ENCODE peak calls at places on chromosome 21, in six cellular contexts. A is A549, F is foreskin fibroblast, O is RWPE1, C is PC-3, K is sigmoid colon. P is an unnamed sample.

GRCh38 chr21:44548922-44549321 is 2.4 kb downstream of the KRTAP10-2 start:
- DNase-seq in K (no peak), F (no peak), C (no peak), A (no peak), O (no peak), P (no peak)

GRCh38 chr21:45923146-45923545 is 58.4 kb upstream of the COL6A1 start:
- DNase-seq in F (peak), C (peak), K (peak), O (peak), A (peak), P (peak)

GRCh38 chr21:40117236-40117635 is 250.0 kb downstream of the PCP4 start:
- DNase-seq in C (no peak), F (no peak), O (no peak), K (no peak), A (no peak), P (no peak)

GRCh38 chr21:44353200-44353970 is at the start of gene TRPM2:
- DNase-seq in K (no peak), O (no peak), C (no peak), F (peak), A (no peak), P (no peak)

GRCh38 chr21:27802816-27803475 is 836.1 kb upstream of the ADAMTS5 start:
- DNase-seq in K (no peak), O (no peak), C (peak), F (peak), A (peak), P (peak)

GRCh38 chr21:45972716-45973474 is 8.7 kb upstream of the COL6A1 start:
- DNase-seq in K (peak), A (no peak), F (peak), C (no peak), O (no peak), P (no peak)

GRCh38 chr21:39099859-39100258 is 83.4 kb downstream of the PSMG1 start:
- DNase-seq in K (no peak), A (no peak), O (no peak), C (no peak), F (no peak), P (no peak)

GRCh38 chr21:15964181-15964855 is 234.5 kb downstream of the USP25 start:
- DNase-seq in O (peak), K (no peak), A (no peak), F (no peak), C (no peak), P (no peak)

GRCh38 chr21:40053007-40053406 is 185.8 kb downstream of the PCP4 start:
- DNase-seq in A (no peak), K (peak), C (no peak), F (no peak), O (no peak), P (no peak)

GRCh38 chr21:38833122-38833521 is 27.4 kb downstream of the ETS2 start:
- DNase-seq in F (no peak), K (no peak), O (no peak), A (no peak), C (no peak), P (no peak)

GRCh38 chr21:39313042-39313456 is 383 bp downstream of the BRWD1 start:
- DNase-seq in K (peak), A (no peak), C (no peak), F (peak), O (peak), P (no peak)

GRCh38 chr21:36859744-36860501 is 106.5 kb downstream of the HLCS start:
- DNase-seq in K (peak), O (peak), A (peak), F (peak), C (peak), P (peak)

GRCh38 chr21:44083631-44084291 is 23.4 kb upstream of the PWP2 start:
- DNase-seq in A (no peak), O (no peak), C (no peak), K (no peak), F (no peak), P (no peak)

GRCh38 chr21:43880111-43880985 is 15.3 kb downstream of the AGPAT3 start:
- DNase-seq in C (peak), K (no peak), F (peak), A (no peak), O (no peak), P (peak)

GRCh38 chr21:25577765-25578069 is 29.6 kb downstream of the MRPL39 start:
- DNase-seq in C (no peak), A (no peak), O (no peak), K (no peak), F (no peak), P (no peak)

GRCh38 chr21:44653123-44653522 is 1.3 kb downstream of the KRTAP12-4 start:
- DNase-seq in O (no peak), K (no peak), C (no peak), A (no peak), F (no peak), P (no peak)

GRCh38 chr21:45053561-45053960 is 20.8 kb upstream of the ADARB1 start:
- DNase-seq in O (no peak), K (no peak), A (no peak), C (no peak), F (no peak), P (no peak)

GRCh38 chr21:37072239-37072987 is 458 bp downstream of the PIGP start:
- DNase-seq in A (no peak), K (peak), O (peak), F (peak), C (peak), P (no peak)

DNA sequence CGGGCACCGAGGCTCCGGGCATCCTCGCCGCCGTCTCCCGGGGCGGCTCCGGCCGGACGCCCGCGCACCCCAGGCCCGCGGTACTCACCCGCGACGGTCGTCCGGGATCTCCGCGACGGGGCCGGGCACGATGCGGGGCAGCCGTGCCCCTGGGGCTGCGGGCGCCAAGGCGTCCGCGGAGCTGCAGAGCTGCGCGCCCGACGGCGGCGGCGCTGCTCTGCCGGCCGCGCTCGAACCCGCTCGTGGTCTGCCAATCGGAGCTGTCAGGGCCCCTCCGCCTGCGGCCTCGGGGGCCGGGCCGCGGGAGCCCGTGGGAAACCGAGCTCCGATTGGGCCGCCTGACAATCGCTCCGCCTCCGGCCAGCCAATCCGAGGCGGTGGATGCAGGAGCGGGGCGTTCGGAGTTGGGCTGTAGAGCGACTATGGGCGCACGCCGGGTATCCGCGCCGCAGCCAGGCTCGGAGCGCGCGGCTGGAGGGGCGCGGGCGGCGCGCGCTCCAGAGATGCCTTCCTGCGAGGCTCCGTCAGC is 100.6 kb upstream of the SOD1 start:
- DNase-seq in F (peak), O (peak), C (peak), A (peak), K (peak), P (no peak)
- TF ChIP-seq CTCF in F (no peak), O (peak), C (no peak), A (no peak), K (no peak), P (no peak)

GRCh38 chr21:32457360-32457840 is 44.9 kb downstream of the EVA1C start:
- DNase-seq in K (no peak), F (peak), C (peak), O (no peak), A (peak), P (no peak)
- TF ChIP-seq CTCF in K (no peak), F (no peak), C (peak), O (no peak), A (no peak), P (no peak)

DNA sequence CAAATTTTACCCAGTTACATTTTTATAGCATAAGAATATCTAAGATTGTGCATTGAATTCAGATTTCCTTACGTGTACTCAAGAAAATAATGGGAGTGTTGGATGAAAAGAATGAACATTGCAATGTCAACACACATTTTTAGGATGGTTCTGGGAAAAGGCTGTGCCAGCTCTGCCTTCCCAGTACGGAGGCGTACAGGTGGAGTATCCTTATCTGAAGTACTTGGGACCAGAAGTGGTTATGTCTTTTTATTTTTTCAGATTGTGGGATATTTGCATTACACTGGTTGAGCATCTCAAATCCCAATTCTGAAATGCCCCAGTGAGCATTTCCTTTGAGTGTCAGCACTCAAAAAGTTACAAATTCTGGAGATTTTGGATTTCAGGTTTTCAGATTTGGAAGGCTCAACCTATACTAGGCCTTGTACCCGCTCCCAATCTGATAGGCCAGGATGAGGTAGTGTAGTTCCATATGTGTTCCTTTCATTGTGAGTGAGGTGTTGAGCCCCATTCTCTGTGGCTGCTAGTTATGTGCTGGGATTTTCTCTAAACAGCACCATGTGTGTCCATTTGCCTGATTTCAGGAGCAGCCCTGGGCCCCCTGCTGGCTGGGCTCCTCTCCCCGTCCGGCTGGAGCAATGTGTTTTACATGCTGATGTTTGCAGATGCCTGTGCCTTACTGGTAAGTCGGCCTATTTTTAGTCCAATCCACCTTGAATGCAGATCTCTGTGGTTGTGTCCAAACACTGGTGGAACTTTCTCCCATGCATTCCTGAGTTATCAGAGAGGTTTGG is 60.8 kb downstream of the SLC37A1 start:
- DNase-seq in O (peak), F (peak), C (no peak), K (peak), A (no peak), P (no peak)
- TF ChIP-seq CTCF in O (no peak), F (peak), C (peak), K (no peak), A (no peak), P (peak)

GRCh38 chr21:34969431-34970036 is 79.6 kb downstream of the RUNX1 start:
- DNase-seq in O (no peak), F (no peak), A (no peak), K (no peak), C (no peak), P (no peak)

GRCh38 chr21:34970126-34970525 is 79.0 kb downstream of the RUNX1 start:
- DNase-seq in C (no peak), A (no peak), F (peak), K (no peak), O (no peak), P (no peak)

GRCh38 chr21:34968414-34969333 is 80.4 kb downstream of the RUNX1 start:
- DNase-seq in F (peak), K (no peak), O (no peak), A (no peak), C (no peak), P (no peak)

GRCh38 chr21:34971656-34972055 is 77.4 kb downstream of the RUNX1 start:
- DNase-seq in O (no peak), A (no peak), F (no peak), K (no peak), C (no peak), P (no peak)

DNA sequence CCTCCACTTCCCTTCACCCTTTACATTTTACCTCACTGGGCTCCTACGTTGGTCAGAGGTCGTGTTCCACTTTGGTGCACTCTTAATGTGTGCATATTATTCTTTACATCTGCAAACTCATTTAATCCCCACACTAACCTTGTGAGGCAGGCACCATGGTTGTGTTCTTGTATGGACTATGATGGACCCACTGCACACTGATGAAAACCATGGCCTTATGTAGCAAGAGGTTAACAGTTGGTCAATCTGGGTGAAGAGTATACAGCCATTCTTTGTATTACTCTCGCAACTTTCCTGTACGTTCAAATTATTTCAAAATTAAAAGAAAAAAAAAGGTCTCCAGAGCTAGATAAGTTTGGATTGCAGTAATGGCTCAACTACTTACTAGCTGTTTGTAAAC is 78.5 kb downstream of the RUNX1 start:
- DNase-seq in A (no peak), O (no peak), C (no peak), F (no peak), K (no peak), P (no peak)
- TF ChIP-seq CTCF in A (no peak), O (no peak), C (no peak), F (no peak), K (no peak), P (no peak)

DNA sequence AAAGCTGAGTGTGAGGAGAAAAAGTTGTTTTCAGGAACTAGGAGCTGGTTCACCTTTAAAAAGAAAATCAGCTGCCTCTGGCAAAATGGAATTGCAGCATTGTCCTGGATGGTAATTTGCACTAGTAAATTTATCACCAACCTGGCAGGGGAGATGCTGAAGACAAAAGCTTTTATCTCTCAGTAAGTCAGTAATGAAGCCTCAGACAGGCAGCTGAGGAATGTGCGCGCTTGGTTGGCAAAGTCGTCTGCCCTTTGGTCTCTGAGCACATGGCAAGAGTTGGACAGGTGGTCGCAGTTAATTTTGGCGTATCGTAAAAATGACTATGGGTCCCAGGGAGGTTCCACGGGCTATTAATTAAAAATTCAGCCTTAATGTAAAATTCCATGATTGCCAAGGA is 131.9 kb downstream of the BACH1 start:
- DNase-seq in C (no peak), K (no peak), A (no peak), O (no peak), F (no peak), P (no peak)
- TF ChIP-seq CTCF in C (no peak), K (no peak), A (no peak), O (no peak), F (no peak), P (no peak)

P was measured in HFFc6.